ENCODE peak calls at places on chromosome 1, in eight cellular contexts. I, D, U, G, Z, P, H and C are unnamed samples.

GRCh38 chr1:2003564-2004131 is at the start of gene CFAP74:
- DNase-seq in I (peak; percentile 50), D (no peak), U (no peak), G (no peak), Z (peak; percentile 1), P (no peak), H (peak; percentile 76), C (peak; percentile 50)

GRCh38 chr1:160169553-160170399 is 18.4 kb downstream of the ATP1A4 start:
- DNase-seq in I (no peak), D (no peak), U (no peak), G (no peak), Z (no peak), P (no peak), H (no peak), C (no peak)

GRCh38 chr1:205109269-205109668 is 12.5 kb downstream of the RBBP5 start:
- DNase-seq in I (no peak), D (no peak), U (no peak), G (no peak), Z (peak; percentile 69), P (no peak), H (no peak), C (no peak)

GRCh38 chr1:45266151-45266801 is 59.9 kb upstream of the ZSWIM5 start:
- DNase-seq in I (peak; percentile 86), D (no peak), U (no peak), G (peak; percentile 76), Z (no peak), P (no peak), H (peak; percentile 18), C (no peak)

GRCh38 chr1:211332839-211333238 is 6.2 kb downstream of the TRAF5 start:
- DNase-seq in I (no peak), D (no peak), U (no peak), G (no peak), Z (no peak), P (no peak), H (no peak), C (no peak)

GRCh38 chr1:150076066-150076465 is 8.5 kb downstream of the VPS45 start:
- DNase-seq in I (peak; percentile 20), D (no peak), U (no peak), G (no peak), Z (no peak), P (no peak), H (no peak), C (no peak)

GRCh38 chr1:115911298-115911697 is 65.0 kb upstream of the SLC22A15 start:
- DNase-seq in I (no peak), D (no peak), U (no peak), G (no peak), Z (no peak), P (no peak), H (no peak), C (no peak)

GRCh38 chr1:170340259-170340658 is 191.7 kb upstream of the GORAB start:
- DNase-seq in I (no peak), D (no peak), U (no peak), G (no peak), Z (no peak), P (no peak), H (no peak), C (no peak)

GRCh38 chr1:57788333-57788732 is 364.5 kb upstream of the DAB1 start:
- DNase-seq in I (no peak), D (no peak), U (no peak), G (no peak), Z (no peak), P (no peak), H (no peak), C (no peak)

GRCh38 chr1:170290226-170290625 is 144.5 kb downstream of the NTMT2 start:
- DNase-seq in I (peak; percentile 39), D (no peak), U (no peak), G (no peak), Z (no peak), P (no peak), H (no peak), C (no peak)

GRCh38 chr1:205247130-205247921 is 19.6 kb downstream of the TMCC2 start:
- DNase-seq in I (peak; percentile 71), D (no peak), U (no peak), G (no peak), Z (peak; percentile 91), P (no peak), H (no peak), C (no peak)

GRCh38 chr1:201119826-201120225 is 7.2 kb downstream of the ASCL5 start:
- DNase-seq in I (peak; percentile 46), D (no peak), U (no peak), G (no peak), Z (no peak), P (no peak), H (no peak), C (no peak)

GRCh38 chr1:40984066-40984465 is 4.6 kb downstream of the CTPS1 start:
- DNase-seq in I (no peak), D (no peak), U (no peak), G (no peak), Z (no peak), P (no peak), H (peak; percentile 34), C (peak; percentile 51)

GRCh38 chr1:47830856-47831255 is 166.3 kb downstream of the TRABD2B start:
- DNase-seq in I (no peak), D (no peak), U (no peak), G (no peak), Z (no peak), P (no peak), H (no peak), C (no peak)